ENCODE peak calls at places on chromosome 17, in nine cellular contexts. One of them, this sample, is unnamed.

GRCh38 chr17:66893382-66893781 is 58.5 kb downstream of the CACNG5 start:
- DNase-seq in activated T-helper 1 cell treated with anti-CD3 and anti-CD28 coated beads, Interleukin-2, amount 50 U/mL, for 16 hours: no peak
- DNase-seq in NCI-H524: no peak
- DNase-seq in NCI-H1694 treated with DMSO at 0.1 percent for 48 hours: no peak
- DNase-seq in HTR-8/SVneo: no peak
- DNase-seq in effector CD4-positive, alpha-beta T cell: no peak
- DNase-seq in activated B cell treated with CpG ODN at 0.5 μM for 24 hours: no peak
- DNase-seq in caudate nucleus: no peak
- DNase-seq in anterior cingulate cortex: no peak
- DNase-seq in this sample: no peak

GRCh38 chr17:77619326-77619725 is 339.2 kb upstream of the TNRC6C start:
- DNase-seq in anterior cingulate cortex: no peak
- DNase-seq in effector CD4-positive, alpha-beta T cell: no peak
- DNase-seq in caudate nucleus: no peak
- DNase-seq in activated B cell treated with CpG ODN at 0.5 μM for 24 hours: no peak
- DNase-seq in HTR-8/SVneo: no peak
- DNase-seq in activated T-helper 1 cell treated with anti-CD3 and anti-CD28 coated beads, Interleukin-2, amount 50 U/mL, for 16 hours: no peak
- DNase-seq in NCI-H1694 treated with DMSO at 0.1 percent for 48 hours: no peak
- DNase-seq in NCI-H524: no peak
- DNase-seq in this sample: no peak

GRCh38 chr17:82458885-82459424 is 414 bp downstream of the NARF start:
- DNase-seq in NCI-H524: no peak
- DNase-seq in activated T-helper 1 cell treated with anti-CD3 and anti-CD28 coated beads, Interleukin-2, amount 50 U/mL, for 16 hours: no peak
- DNase-seq in anterior cingulate cortex: peak
- DNase-seq in NCI-H1694 treated with DMSO at 0.1 percent for 48 hours: no peak
- DNase-seq in effector CD4-positive, alpha-beta T cell: peak
- DNase-seq in activated B cell treated with CpG ODN at 0.5 μM for 24 hours: no peak
- DNase-seq in HTR-8/SVneo: peak
- DNase-seq in caudate nucleus: no peak
- DNase-seq in this sample: no peak

GRCh38 chr17:60535382-60536279 is 9.6 kb upstream of the APPBP2 start:
- DNase-seq in anterior cingulate cortex: no peak
- DNase-seq in HTR-8/SVneo: no peak
- DNase-seq in caudate nucleus: no peak
- DNase-seq in effector CD4-positive, alpha-beta T cell: no peak
- DNase-seq in NCI-H1694 treated with DMSO at 0.1 percent for 48 hours: no peak
- DNase-seq in activated B cell treated with CpG ODN at 0.5 μM for 24 hours: no peak
- DNase-seq in activated T-helper 1 cell treated with anti-CD3 and anti-CD28 coated beads, Interleukin-2, amount 50 U/mL, for 16 hours: no peak
- DNase-seq in NCI-H524: no peak
- DNase-seq in this sample: no peak

GRCh38 chr17:42563543-42563942 is 1.6 kb downstream of the COASY start:
- DNase-seq in activated T-helper 1 cell treated with anti-CD3 and anti-CD28 coated beads, Interleukin-2, amount 50 U/mL, for 16 hours: no peak
- DNase-seq in HTR-8/SVneo: no peak
- DNase-seq in NCI-H1694 treated with DMSO at 0.1 percent for 48 hours: no peak
- DNase-seq in NCI-H524: no peak
- DNase-seq in anterior cingulate cortex: no peak
- DNase-seq in caudate nucleus: no peak
- DNase-seq in effector CD4-positive, alpha-beta T cell: no peak
- DNase-seq in activated B cell treated with CpG ODN at 0.5 μM for 24 hours: no peak
- DNase-seq in this sample: no peak

GRCh38 chr17:74521701-74522201 is 9.5 kb downstream of the CD300LB start:
- DNase-seq in HTR-8/SVneo: no peak
- DNase-seq in NCI-H524: no peak
- DNase-seq in activated B cell treated with CpG ODN at 0.5 μM for 24 hours: peak
- DNase-seq in effector CD4-positive, alpha-beta T cell: no peak
- DNase-seq in caudate nucleus: no peak
- DNase-seq in NCI-H1694 treated with DMSO at 0.1 percent for 48 hours: no peak
- DNase-seq in activated T-helper 1 cell treated with anti-CD3 and anti-CD28 coated beads, Interleukin-2, amount 50 U/mL, for 16 hours: no peak
- DNase-seq in anterior cingulate cortex: no peak
- DNase-seq in this sample: no peak

GRCh38 chr17:80990921-80991644 is 558 bp upstream of the CHMP6 start:
- DNase-seq in activated T-helper 1 cell treated with anti-CD3 and anti-CD28 coated beads, Interleukin-2, amount 50 U/mL, for 16 hours: no peak
- DNase-seq in caudate nucleus: no peak
- DNase-seq in effector CD4-positive, alpha-beta T cell: no peak
- DNase-seq in NCI-H524: no peak
- DNase-seq in HTR-8/SVneo: no peak
- DNase-seq in anterior cingulate cortex: no peak
- DNase-seq in NCI-H1694 treated with DMSO at 0.1 percent for 48 hours: peak
- DNase-seq in activated B cell treated with CpG ODN at 0.5 μM for 24 hours: no peak
- DNase-seq in this sample: no peak

GRCh38 chr17:9371019-9371418 is 204.6 kb downstream of the STX8 start:
- DNase-seq in HTR-8/SVneo: no peak
- DNase-seq in caudate nucleus: no peak
- DNase-seq in NCI-H1694 treated with DMSO at 0.1 percent for 48 hours: no peak
- DNase-seq in anterior cingulate cortex: no peak
- DNase-seq in activated T-helper 1 cell treated with anti-CD3 and anti-CD28 coated beads, Interleukin-2, amount 50 U/mL, for 16 hours: no peak
- DNase-seq in effector CD4-positive, alpha-beta T cell: no peak
- DNase-seq in activated B cell treated with CpG ODN at 0.5 μM for 24 hours: no peak
- DNase-seq in NCI-H524: no peak
- DNase-seq in this sample: no peak

GRCh38 chr17:41619162-41619933 is 5.0 kb downstream of the KRT17 start:
- DNase-seq in caudate nucleus: no peak
- DNase-seq in activated T-helper 1 cell treated with anti-CD3 and anti-CD28 coated beads, Interleukin-2, amount 50 U/mL, for 16 hours: no peak
- DNase-seq in HTR-8/SVneo: no peak
- DNase-seq in anterior cingulate cortex: no peak
- DNase-seq in NCI-H524: no peak
- DNase-seq in NCI-H1694 treated with DMSO at 0.1 percent for 48 hours: no peak
- DNase-seq in effector CD4-positive, alpha-beta T cell: no peak
- DNase-seq in activated B cell treated with CpG ODN at 0.5 μM for 24 hours: peak
- DNase-seq in this sample: no peak

GRCh38 chr17:68384941-68385340 is 72.4 kb downstream of the WIPI1 start:
- DNase-seq in activated T-helper 1 cell treated with anti-CD3 and anti-CD28 coated beads, Interleukin-2, amount 50 U/mL, for 16 hours: no peak
- DNase-seq in HTR-8/SVneo: no peak
- DNase-seq in caudate nucleus: no peak
- DNase-seq in NCI-H524: no peak
- DNase-seq in anterior cingulate cortex: no peak
- DNase-seq in effector CD4-positive, alpha-beta T cell: no peak
- DNase-seq in NCI-H1694 treated with DMSO at 0.1 percent for 48 hours: no peak
- DNase-seq in activated B cell treated with CpG ODN at 0.5 μM for 24 hours: no peak
- DNase-seq in this sample: no peak

GRCh38 chr17:45410144-45411091 is 22.3 kb downstream of the ARHGAP27 start:
- DNase-seq in caudate nucleus: no peak
- DNase-seq in activated T-helper 1 cell treated with anti-CD3 and anti-CD28 coated beads, Interleukin-2, amount 50 U/mL, for 16 hours: peak
- DNase-seq in effector CD4-positive, alpha-beta T cell: peak
- DNase-seq in NCI-H524: no peak
- DNase-seq in NCI-H1694 treated with DMSO at 0.1 percent for 48 hours: no peak
- DNase-seq in anterior cingulate cortex: no peak
- DNase-seq in activated B cell treated with CpG ODN at 0.5 μM for 24 hours: peak
- DNase-seq in HTR-8/SVneo: no peak
- DNase-seq in this sample: peak

GRCh38 chr17:18173740-18174139 is 9.9 kb upstream of the ALKBH5 start:
- DNase-seq in anterior cingulate cortex: no peak
- DNase-seq in NCI-H1694 treated with DMSO at 0.1 percent for 48 hours: no peak
- DNase-seq in activated B cell treated with CpG ODN at 0.5 μM for 24 hours: no peak
- DNase-seq in NCI-H524: no peak
- DNase-seq in HTR-8/SVneo: no peak
- DNase-seq in caudate nucleus: no peak
- DNase-seq in activated T-helper 1 cell treated with anti-CD3 and anti-CD28 coated beads, Interleukin-2, amount 50 U/mL, for 16 hours: no peak
- DNase-seq in effector CD4-positive, alpha-beta T cell: no peak
- DNase-seq in this sample: no peak

GRCh38 chr17:63519972-63520882 is 2.9 kb upstream of the KCNH6 start:
- DNase-seq in NCI-H524: peak
- DNase-seq in caudate nucleus: no peak
- DNase-seq in effector CD4-positive, alpha-beta T cell: no peak
- DNase-seq in anterior cingulate cortex: no peak
- DNase-seq in activated B cell treated with CpG ODN at 0.5 μM for 24 hours: no peak
- DNase-seq in NCI-H1694 treated with DMSO at 0.1 percent for 48 hours: no peak
- DNase-seq in HTR-8/SVneo: no peak
- DNase-seq in activated T-helper 1 cell treated with anti-CD3 and anti-CD28 coated beads, Interleukin-2, amount 50 U/mL, for 16 hours: no peak
- DNase-seq in this sample: no peak

GRCh38 chr17:38742431-38743308 is 5.5 kb downstream of the PCGF2 start:
- DNase-seq in effector CD4-positive, alpha-beta T cell: no peak
- DNase-seq in NCI-H524: peak
- DNase-seq in anterior cingulate cortex: peak
- DNase-seq in activated T-helper 1 cell treated with anti-CD3 and anti-CD28 coated beads, Interleukin-2, amount 50 U/mL, for 16 hours: no peak
- DNase-seq in NCI-H1694 treated with DMSO at 0.1 percent for 48 hours: peak
- DNase-seq in HTR-8/SVneo: no peak
- DNase-seq in activated B cell treated with CpG ODN at 0.5 μM for 24 hours: no peak
- DNase-seq in caudate nucleus: no peak
- DNase-seq in this sample: no peak

GRCh38 chr17:41065829-41066624 is at the start of gene KRTAP2-4:
- DNase-seq in anterior cingulate cortex: no peak
- DNase-seq in NCI-H524: no peak
- DNase-seq in NCI-H1694 treated with DMSO at 0.1 percent for 48 hours: no peak
- DNase-seq in activated B cell treated with CpG ODN at 0.5 μM for 24 hours: no peak
- DNase-seq in activated T-helper 1 cell treated with anti-CD3 and anti-CD28 coated beads, Interleukin-2, amount 50 U/mL, for 16 hours: no peak
- DNase-seq in HTR-8/SVneo: no peak
- DNase-seq in caudate nucleus: no peak
- DNase-seq in effector CD4-positive, alpha-beta T cell: no peak
- DNase-seq in this sample: no peak

GRCh38 chr17:66255112-66255511 is 25.9 kb upstream of the APOH start:
- DNase-seq in HTR-8/SVneo: peak
- DNase-seq in anterior cingulate cortex: peak
- DNase-seq in NCI-H1694 treated with DMSO at 0.1 percent for 48 hours: peak
- DNase-seq in NCI-H524: peak
- DNase-seq in activated B cell treated with CpG ODN at 0.5 μM for 24 hours: no peak
- DNase-seq in effector CD4-positive, alpha-beta T cell: peak
- DNase-seq in activated T-helper 1 cell treated with anti-CD3 and anti-CD28 coated beads, Interleukin-2, amount 50 U/mL, for 16 hours: no peak
- DNase-seq in caudate nucleus: peak
- DNase-seq in this sample: no peak

GRCh38 chr17:77881545-77881944 is 77.0 kb upstream of the TNRC6C start:
- DNase-seq in effector CD4-positive, alpha-beta T cell: peak
- DNase-seq in anterior cingulate cortex: peak
- DNase-seq in activated B cell treated with CpG ODN at 0.5 μM for 24 hours: peak
- DNase-seq in HTR-8/SVneo: no peak
- DNase-seq in NCI-H524: no peak
- DNase-seq in caudate nucleus: peak
- DNase-seq in NCI-H1694 treated with DMSO at 0.1 percent for 48 hours: peak
- DNase-seq in activated T-helper 1 cell treated with anti-CD3 and anti-CD28 coated beads, Interleukin-2, amount 50 U/mL, for 16 hours: peak
- DNase-seq in this sample: peak